ENCODE peak calls at places on chromosome 3, in ten cellular contexts. F is HTR-8/SVneo; D is NCI-H2107; A is stimulated activated CD4-positive, alpha-beta T cell treated with anti-CD3 and anti-CD28 coated beads, Interleukin-2, amount 100 ng/mL, for 48 hours; Y is stomach; I is smooth muscle cell of the brain vasculature; W is activated CD4-positive, alpha-beta T cell treated with anti-CD3 and anti-CD28 coated beads for 36 hours; K is anterior cingulate cortex; T is mammary epithelial cell; N is amygdala. O is an unnamed sample.

GRCh38 chr3:11690863-11691833 is 47.4 kb upstream of the VGLL4 start:
- DNase-seq in F (peak), D (no peak), A (no peak), Y (no peak), I (no peak), W (no peak), K (no peak), T (peak), N (no peak), O (no peak)

GRCh38 chr3:31300802-31301443 is 231.8 kb upstream of the STT3B start:
- DNase-seq in F (no peak), D (no peak), A (no peak), Y (no peak), I (no peak), W (no peak), K (no peak), T (no peak), N (no peak), O (no peak)

GRCh38 chr3:134463676-134464611 is 21.8 kb downstream of the ANAPC13 start:
- DNase-seq in F (no peak), D (no peak), A (no peak), Y (no peak), I (peak), W (no peak), K (no peak), T (peak), N (no peak), O (no peak)

GRCh38 chr3:170829873-170830272 is 40.1 kb downstream of the RPL22L1 start:
- DNase-seq in F (no peak), D (no peak), A (no peak), Y (no peak), I (no peak), W (no peak), K (no peak), T (no peak), N (no peak), O (no peak)

GRCh38 chr3:160577551-160578195 is 12.3 kb upstream of the KPNA4 start:
- DNase-seq in F (peak), D (peak), A (no peak), Y (no peak), I (no peak), W (no peak), K (no peak), T (peak), N (no peak), O (no peak)

GRCh38 chr3:77887611-77888010 is 847.7 kb downstream of the ROBO2 start:
- DNase-seq in F (no peak), D (no peak), A (no peak), Y (no peak), I (no peak), W (no peak), K (no peak), T (no peak), N (no peak), O (no peak)

GRCh38 chr3:129441782-129442181 is 1.8 kb downstream of the IFT122 start:
- DNase-seq in F (no peak), D (no peak), A (no peak), Y (no peak), I (no peak), W (no peak), K (no peak), T (no peak), N (no peak), O (no peak)

GRCh38 chr3:128487813-128488635 is 5.0 kb downstream of the GATA2 start:
- DNase-seq in F (peak), D (no peak), A (peak), Y (peak), I (no peak), W (peak), K (no peak), T (peak), N (peak), O (peak)

GRCh38 chr3:156433138-156433537 is 121.8 kb downstream of the SSR3 start:
- DNase-seq in F (no peak), D (no peak), A (no peak), Y (no peak), I (no peak), W (no peak), K (no peak), T (no peak), N (no peak), O (no peak)

GRCh38 chr3:23805228-23805880 is 401 bp upstream of the UBE2E1 start:
- DNase-seq in F (no peak), D (no peak), A (no peak), Y (no peak), I (no peak), W (no peak), K (no peak), T (no peak), N (no peak), O (no peak)

GRCh38 chr3:124601189-124601588 is 129.1 kb upstream of the UMPS start:
- DNase-seq in F (no peak), D (no peak), A (no peak), Y (no peak), I (no peak), W (no peak), K (no peak), T (peak), N (no peak), O (no peak)

GRCh38 chr3:150145659-150146058 is 175.0 kb upstream of the PFN2 start:
- DNase-seq in F (no peak), D (no peak), A (no peak), Y (no peak), I (no peak), W (no peak), K (no peak), T (no peak), N (no peak), O (no peak)

GRCh38 chr3:54856271-54856670 is 71.6 kb downstream of the LRTM1 start:
- DNase-seq in F (no peak), D (no peak), A (no peak), Y (no peak), I (no peak), W (no peak), K (no peak), T (no peak), N (no peak), O (no peak)

GRCh38 chr3:132645058-132645457 is 14.6 kb downstream of the ACAD11 start:
- DNase-seq in F (no peak), D (no peak), A (no peak), Y (no peak), I (no peak), W (no peak), K (no peak), T (no peak), N (no peak), O (no peak)

GRCh38 chr3:11544413-11545181 is 99.1 kb downstream of the VGLL4 start:
- DNase-seq in F (no peak), D (no peak), A (no peak), Y (peak), I (no peak), W (no peak), K (no peak), T (no peak), N (no peak), O (no peak)

GRCh38 chr3:66196633-66197032 is 24.2 kb upstream of the SLC25A26 start:
- DNase-seq in F (no peak), D (no peak), A (no peak), Y (no peak), I (no peak), W (no peak), K (no peak), T (no peak), N (no peak), O (no peak)

GRCh38 chr3:52773361-52774065 is 2.8 kb upstream of the NEK4 start:
- DNase-seq in F (no peak), D (no peak), A (no peak), Y (no peak), I (no peak), W (no peak), K (no peak), T (no peak), N (no peak), O (no peak)

GRCh38 chr3:65751123-65751700 is 287.5 kb downstream of the MAGI1 start:
- DNase-seq in F (peak), D (no peak), A (peak), Y (peak), I (no peak), W (peak), K (no peak), T (peak), N (peak), O (no peak)

GRCh38 chr3:180680097-180680430 is 775 bp upstream of the CCDC39 start:
- DNase-seq in F (peak), D (peak), A (no peak), Y (no peak), I (peak), W (peak), K (no peak), T (peak), N (no peak), O (peak)

GRCh38 chr3:58441514-58442450 is 8.2 kb upstream of the PDHB start:
- DNase-seq in F (no peak), D (no peak), A (no peak), Y (no peak), I (no peak), W (no peak), K (no peak), T (no peak), N (no peak), O (no peak)

GRCh38 chr3:55620361-55621025 is 133.4 kb upstream of the WNT5A start:
- DNase-seq in F (peak), D (no peak), A (no peak), Y (no peak), I (no peak), W (no peak), K (no peak), T (peak), N (no peak), O (no peak)

GRCh38 chr3:106428565-106428994 is 559.8 kb upstream of the CBLB start:
- DNase-seq in F (peak), D (no peak), A (peak), Y (no peak), I (peak), W (peak), K (no peak), T (peak), N (no peak), O (no peak)

GRCh38 chr3:20648294-20648693 is 462.3 kb upstream of the SGO1 start:
- DNase-seq in F (peak), D (no peak), A (no peak), Y (no peak), I (no peak), W (no peak), K (no peak), T (peak), N (no peak), O (no peak)

GRCh38 chr3:194206375-194206774 is 70.4 kb downstream of the HES1 start:
- DNase-seq in F (no peak), D (no peak), A (no peak), Y (no peak), I (no peak), W (peak), K (no peak), T (no peak), N (no peak), O (peak)

GRCh38 chr3:53633197-53633787 is 138.9 kb downstream of the CACNA1D start:
- DNase-seq in F (no peak), D (no peak), A (no peak), Y (no peak), I (no peak), W (no peak), K (no peak), T (no peak), N (no peak), O (no peak)

GRCh38 chr3:182693723-182694122 is 99.6 kb upstream of the ATP11B start:
- DNase-seq in F (no peak), D (no peak), A (no peak), Y (no peak), I (no peak), W (no peak), K (no peak), T (no peak), N (no peak), O (no peak)

GRCh38 chr3:123350971-123351370 is 97.9 kb downstream of the ADCY5 start:
- DNase-seq in F (no peak), D (no peak), A (no peak), Y (no peak), I (no peak), W (no peak), K (no peak), T (no peak), N (no peak), O (no peak)

GRCh38 chr3:173411288-173412064 is 13.9 kb downstream of the NLGN1 start:
- DNase-seq in F (peak), D (no peak), A (no peak), Y (no peak), I (no peak), W (no peak), K (no peak), T (peak), N (peak), O (no peak)

GRCh38 chr3:45479627-45480026 is 91.3 kb downstream of the LARS2 start:
- DNase-seq in F (peak), D (no peak), A (no peak), Y (no peak), I (peak), W (no peak), K (no peak), T (peak), N (no peak), O (no peak)

GRCh38 chr3:55488398-55489055 is 1.4 kb upstream of the WNT5A start:
- DNase-seq in F (peak), D (no peak), A (no peak), Y (peak), I (no peak), W (peak), K (no peak), T (peak), N (peak), O (no peak)

GRCh38 chr3:157104521-157104920 is 55.4 kb downstream of the CCNL1 start:
- DNase-seq in F (no peak), D (no peak), A (no peak), Y (no peak), I (no peak), W (no peak), K (no peak), T (peak), N (no peak), O (no peak)

GRCh38 chr3:86815880-86816279 is 175.1 kb downstream of the VGLL3 start:
- DNase-seq in F (no peak), D (no peak), A (no peak), Y (no peak), I (no peak), W (no peak), K (no peak), T (peak), N (no peak), O (no peak)

GRCh38 chr3:188067932-188068331 is 86.0 kb upstream of the LPP start:
- DNase-seq in F (peak), D (no peak), A (no peak), Y (no peak), I (no peak), W (no peak), K (no peak), T (peak), N (no peak), O (no peak)